ENCODE peak calls at places on chromosomes 5 and 9, in four cellular contexts. Z is GM12878; B is psoas muscle; W is stimulated activated CD4-positive, alpha-beta T cell treated with anti-CD3 and anti-CD28 coated beads, Interleukin-12 subunit alpha, Interleukin-12 subunit beta, amount 100 ng/mL, for 4 hours. E is an unnamed sample.

GRCh38 chr5:10440367-10440990 is 1.2 kb upstream of the ROPN1L start:
- DNase-seq in Z (no peak), B (no peak), W (no peak), E (peak)

GRCh38 chr5:173302546-173303155 is 25.6 kb downstream of the STC2 start:
- DNase-seq in Z (no peak), B (no peak), W (no peak), E (no peak)

GRCh38 chr5:135067587-135067986 is 33.6 kb upstream of the PITX1 start:
- DNase-seq in Z (no peak), B (no peak), W (no peak), E (no peak)

GRCh38 chr5:14809369-14810144 is 62.0 kb downstream of the ANKH start:
- DNase-seq in Z (peak), B (peak), W (peak), E (no peak)

GRCh38 chr9:111036068-111036789 is 2.0 kb downstream of the LPAR1 start:
- DNase-seq in Z (no peak), B (peak), W (no peak), E (peak)

GRCh38 chr5:160463775-160464465 is 42.3 kb downstream of the PTTG1 start:
- DNase-seq in Z (no peak), B (no peak), W (no peak), E (no peak)

GRCh38 chr5:180021900-180022299 is 49.7 kb downstream of the RNF130 start:
- DNase-seq in Z (no peak), B (no peak), W (no peak), E (no peak)

GRCh38 chr5:90874066-90874465 is 315.5 kb downstream of the ADGRV1 start:
- DNase-seq in Z (no peak), B (no peak), W (no peak), E (no peak)

GRCh38 chr9:111992523-111992922 is 95.9 kb downstream of the UGCG start:
- DNase-seq in Z (peak), B (no peak), W (no peak), E (no peak)

GRCh38 chr5:1188464-1188863 is 12.9 kb upstream of the SLC6A19 start:
- DNase-seq in Z (no peak), B (no peak), W (no peak), E (no peak)

GRCh38 chr9:115099891-115100290 is 18.1 kb downstream of the TNC start:
- DNase-seq in Z (no peak), B (no peak), W (no peak), E (no peak)